ENCODE peak calls at places on chromosomes 2 and 18, in seven cellular contexts. J, T, M, U, X, P and C are unnamed samples.

GRCh38 chr2:203909192-203909945 is 27.2 kb upstream of the ICOS start:
- DNase-seq in J (no peak), T (peak), M (peak), U (peak), X (no peak), P (peak), C (peak)

GRCh38 chr2:199433204-199433832 is 24.4 kb downstream of the SATB2 start:
- DNase-seq in J (no peak), T (no peak), M (no peak), U (no peak), X (no peak), P (no peak), C (no peak)

GRCh38 chr2:61151434-61151833 is 10.6 kb upstream of the C2orf74 start:
- DNase-seq in J (no peak), T (no peak), M (no peak), U (no peak), X (no peak), P (no peak), C (peak)

GRCh38 chr18:49491534-49491856 is 4.5 kb upstream of the C18orf32 start:
- DNase-seq in J (no peak), T (no peak), M (no peak), U (no peak), X (no peak), P (no peak), C (no peak)

GRCh38 chr2:172848549-172848948 is 112.9 kb downstream of the RAPGEF4 start:
- DNase-seq in J (no peak), T (no peak), M (no peak), U (no peak), X (no peak), P (no peak), C (no peak)

GRCh38 chr18:67425724-67426123 is 90.8 kb downstream of the DSEL start:
- DNase-seq in J (no peak), T (no peak), M (no peak), U (no peak), X (no peak), P (no peak), C (no peak)

GRCh38 chr2:140589696-140590095 is 1541.1 kb downstream of the LRP1B start:
- DNase-seq in J (no peak), T (no peak), M (no peak), U (no peak), X (no peak), P (no peak), C (no peak)

GRCh38 chr2:75607988-75608683 is 38.4 kb upstream of the MRPL19 start:
- DNase-seq in J (no peak), T (no peak), M (peak), U (no peak), X (no peak), P (no peak), C (no peak)

GRCh38 chr2:219611866-219612604 is 14.4 kb downstream of the STK11IP start:
- DNase-seq in J (no peak), T (no peak), M (no peak), U (no peak), X (no peak), P (no peak), C (no peak)

GRCh38 chr2:24333019-24333540 is 27.3 kb downstream of the ITSN2 start:
- DNase-seq in J (no peak), T (no peak), M (no peak), U (no peak), X (no peak), P (no peak), C (no peak)

GRCh38 chr2:162677476-162677875 is 161.1 kb downstream of the KCNH7 start:
- DNase-seq in J (no peak), T (no peak), M (no peak), U (peak), X (no peak), P (no peak), C (no peak)